ENCODE peak calls at places on chromosomes 1 and 21, in five cellular contexts. U is NT2/D1, A is HEK293T, L is H1, X is GM12878. W is an unnamed sample.

GRCh38 chr1:237166031-237166430 is 124.0 kb downstream of the RYR2 start:
- DNase-seq in U (no peak), A (no peak), L (no peak), X (no peak), W (no peak)

GRCh38 chr1:169027607-169028320 is 78.7 kb upstream of the ATP1B1 start:
- DNase-seq in U (no peak), A (no peak), L (no peak), X (peak), W (no peak)

GRCh38 chr1:242605521-242605920 is 81.0 kb upstream of the PLD5 start:
- DNase-seq in U (no peak), A (no peak), L (no peak), X (no peak), W (no peak)

GRCh38 chr21:33229099-33229775 is 501 bp upstream of the IFNAR2 start:
- DNase-seq in U (no peak), A (no peak), L (no peak), X (no peak), W (no peak)

GRCh38 chr1:35369922-35370671 is 101.6 kb downstream of the ZMYM4 start:
- DNase-seq in U (no peak), A (peak), L (no peak), X (no peak), W (no peak)

GRCh38 chr1:212671342-212672031 is 28.2 kb downstream of the BATF3 start:
- DNase-seq in U (peak), A (no peak), L (peak), X (no peak), W (no peak)

GRCh38 chr1:37128091-37128490 is 93.8 kb upstream of the GRIK3 start:
- DNase-seq in U (no peak), A (no peak), L (no peak), X (no peak), W (no peak)

GRCh38 chr1:147852706-147853225 is 49.8 kb upstream of the GJA8 start:
- DNase-seq in U (no peak), A (no peak), L (no peak), X (no peak), W (no peak)

GRCh38 chr1:16978589-16979474 is 1.6 kb downstream of the MFAP2 start:
- DNase-seq in U (no peak), A (no peak), L (peak), X (no peak), W (no peak)

DNA sequence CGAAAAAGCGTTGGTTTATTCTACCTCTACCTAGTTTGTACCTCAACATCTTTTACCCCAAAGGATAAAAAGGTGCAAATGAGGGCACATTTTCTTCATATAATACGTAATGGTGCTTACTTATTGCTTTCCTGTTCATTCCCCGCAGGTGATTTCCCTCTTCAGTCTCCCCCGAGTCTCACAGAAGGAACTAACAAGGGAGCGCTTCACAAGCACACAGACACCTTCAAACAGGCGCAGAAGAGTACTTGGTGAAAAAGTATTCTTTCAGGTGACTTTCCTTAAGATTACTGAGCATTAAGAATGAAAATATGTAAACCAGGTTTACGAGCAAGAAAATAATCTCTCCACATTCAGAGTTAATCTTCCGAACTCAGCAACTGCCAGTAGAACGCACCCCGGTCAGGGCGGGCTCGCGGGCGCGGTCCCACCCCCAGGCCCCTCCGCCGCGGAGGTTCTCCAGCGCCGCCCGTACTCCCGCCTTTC is 510 bp upstream of the RABGAP1L start:
- DNase-seq in U (no peak), A (no peak), L (no peak), X (no peak), W (no peak)
- TF ChIP-seq SUZ12 in U (no peak), A (no peak), L (no peak), X (no peak), W (no peak)

DNA sequence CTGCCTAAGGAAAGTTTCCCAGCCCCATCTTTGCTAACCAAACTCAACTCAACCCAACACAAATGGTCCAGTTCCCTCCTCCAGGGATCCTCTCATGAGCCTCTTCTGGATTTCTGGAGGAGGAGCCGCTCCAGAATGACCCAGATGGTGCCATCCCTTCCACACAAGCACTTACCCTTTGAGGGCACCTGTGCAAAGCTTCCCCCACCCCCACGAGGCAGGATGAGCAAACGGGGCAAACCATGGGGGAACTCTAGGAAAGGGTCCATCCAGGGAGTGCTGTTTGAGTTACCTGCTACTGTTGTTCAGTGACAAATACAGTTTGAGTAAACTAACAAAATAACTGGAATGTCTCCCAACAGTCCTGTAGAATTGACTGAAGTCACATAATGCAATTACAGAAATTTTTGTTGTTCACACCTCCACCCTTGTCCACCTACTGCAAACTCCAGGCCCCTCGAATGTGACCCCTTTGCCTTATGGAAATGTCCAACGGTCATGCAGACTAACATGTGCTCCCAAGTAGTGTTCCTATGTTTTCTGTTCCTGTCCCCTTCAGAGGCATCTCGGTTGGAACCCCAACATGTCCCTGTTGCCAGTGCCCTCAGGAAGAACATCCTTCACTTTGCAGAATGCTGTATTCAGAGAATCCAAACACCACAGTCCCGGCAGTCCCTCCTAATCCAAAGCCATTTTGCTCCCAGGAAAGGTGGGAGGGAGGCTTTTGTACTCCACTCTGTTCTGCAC is 160.1 kb downstream of the RRAGC start:
- DNase-seq in U (no peak), A (no peak), L (no peak), X (no peak), W (no peak)
- TF ChIP-seq SUZ12 in U (no peak), A (no peak), L (no peak), X (no peak), W (no peak)

GRCh38 chr1:21547876-21548275 is 38.7 kb downstream of the ALPL start:
- DNase-seq in U (no peak), A (no peak), L (no peak), X (no peak), W (no peak)

GRCh38 chr1:21552715-21553114 is 43.5 kb downstream of the ALPL start:
- DNase-seq in U (no peak), A (no peak), L (no peak), X (no peak), W (no peak)

GRCh38 chr1:21553116-21553926 is 44.1 kb downstream of the ALPL start:
- DNase-seq in U (no peak), A (no peak), L (no peak), X (no peak), W (no peak)

GRCh38 chr1:21550866-21551475 is 41.7 kb downstream of the ALPL start:
- DNase-seq in U (no peak), A (no peak), L (no peak), X (no peak), W (no peak)

GRCh38 chr1:21550097-21550496 is 40.9 kb downstream of the ALPL start:
- DNase-seq in U (no peak), A (no peak), L (no peak), X (no peak), W (no peak)
- TF ChIP-seq SUZ12 in U (no peak), A (no peak), L (no peak), X (no peak), W (no peak)

GRCh38 chr1:83670891-83671565 is 327.9 kb downstream of the TTLL7 start:
- DNase-seq in U (no peak), A (no peak), L (no peak), X (peak), W (no peak)
- TF ChIP-seq SUZ12 in U (no peak), A (no peak), L (no peak), X (no peak), W (no peak)

DNA sequence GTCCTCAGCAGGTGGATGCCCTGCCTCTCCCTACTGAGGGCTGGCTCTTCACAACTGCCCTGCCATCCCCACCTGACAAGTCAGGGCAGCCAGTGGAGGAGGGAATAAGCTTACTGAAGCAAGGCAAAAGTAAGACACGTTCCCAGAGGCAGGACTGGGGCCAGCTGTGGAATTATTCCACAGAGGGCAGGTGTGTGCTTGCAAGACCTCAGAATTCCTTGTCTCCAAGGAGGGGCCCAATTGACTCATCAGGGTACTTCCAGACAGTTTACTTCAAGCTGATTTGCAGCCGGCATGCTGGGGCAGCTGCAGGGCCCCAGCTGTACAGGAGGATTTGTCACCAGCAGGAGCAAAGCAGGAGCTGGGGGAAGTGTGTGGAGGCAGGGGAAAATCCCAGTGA is 167.5 kb upstream of the CAMK1G start:
- DNase-seq in U (no peak), A (no peak), L (no peak), X (no peak), W (no peak)
- TF ChIP-seq SUZ12 in U (no peak), A (no peak), L (no peak), X (no peak), W (no peak)

DNA sequence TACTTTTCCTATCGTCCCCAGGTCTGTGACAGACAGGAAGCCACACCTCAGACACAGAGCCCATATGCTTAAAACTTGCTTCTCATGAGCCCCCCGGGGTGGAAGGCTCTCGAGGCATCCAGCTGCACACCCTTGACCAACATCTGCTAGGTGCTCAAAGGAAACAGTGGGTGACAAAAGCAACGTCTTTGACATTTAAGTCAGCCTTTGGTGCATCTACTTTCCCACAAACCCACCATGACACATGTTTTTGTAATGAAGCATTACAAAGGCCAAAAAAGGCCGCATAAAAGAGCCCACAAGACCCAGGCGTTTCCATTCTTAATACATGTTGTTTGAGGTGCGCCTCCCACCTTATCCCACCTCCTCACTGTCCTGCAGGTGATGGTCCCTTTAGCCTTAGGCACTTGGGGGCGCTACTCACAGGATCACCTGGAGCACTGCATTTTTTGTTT is 11.8 kb upstream of the FASLG start:
- DNase-seq in U (no peak), A (no peak), L (no peak), X (no peak), W (no peak)
- TF ChIP-seq SUZ12 in U (no peak), A (no peak), L (no peak), X (no peak), W (no peak)

DNA sequence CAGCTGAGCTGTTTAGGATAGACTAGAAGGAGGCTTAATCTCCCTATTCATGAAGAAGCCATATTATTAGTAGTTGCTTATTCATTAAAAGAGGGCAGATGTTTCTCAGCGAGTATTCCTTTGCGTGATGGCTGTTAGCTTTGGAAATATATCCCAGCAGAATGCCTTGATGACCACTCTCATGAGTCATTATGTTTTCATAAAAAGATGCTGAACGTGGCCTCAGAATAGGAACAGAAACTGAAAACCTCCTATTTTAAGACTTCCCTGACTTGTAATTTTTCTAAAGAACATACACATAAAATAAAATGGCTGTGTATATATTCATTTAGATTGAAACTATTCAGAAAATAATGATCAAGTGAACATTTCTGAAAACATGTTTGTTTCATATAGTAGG is 9.6 kb upstream of the PLA2G4A start:
- DNase-seq in U (no peak), A (no peak), L (no peak), X (peak), W (no peak)
- TF ChIP-seq SUZ12 in U (no peak), A (no peak), L (no peak), X (no peak), W (no peak)

W was measured in HepG2.